ENCODE peak calls at places on chromosomes 16 and 17, in seven cellular contexts. W, J, F, L, K, D and A are unnamed samples. For H3K27me3, the result is how much of the 10 kb centered on the place peaks cover.

GRCh38 chr16:28136751-28137434 is 73.4 kb upstream of the GSG1L start:
- DNase-seq in K (no peak), J (no peak), W (no peak), D (no peak), F (no peak), L (no peak), A (no peak)

GRCh38 chr17:70492368-70492767 is 323.0 kb downstream of the KCNJ2 start:
- DNase-seq in L (no peak), F (no peak), J (no peak), W (no peak), K (no peak), D (no peak), A (no peak)

GRCh38 chr16:4679854-4680636 is 13.3 kb upstream of the NUDT16L1 start:
- DNase-seq in L (no peak), F (peak), D (peak), W (peak), J (no peak), K (peak), A (peak)

GRCh38 chr17:8153957-8154607 is 1.9 kb upstream of the PER1 start:
- DNase-seq in W (peak), F (peak), D (peak), J (peak), K (peak), L (peak), A (peak)

GRCh38 chr17:50022463-50023130 is 27.6 kb upstream of the DLX3 start:
- DNase-seq in D (no peak), F (no peak), W (no peak), K (no peak), J (no peak), L (no peak), A (no peak)

GRCh38 chr16:48558269-48558915 is 51.6 kb downstream of the N4BP1 start:
- DNase-seq in J (no peak), F (no peak), L (no peak), W (no peak), D (no peak), K (no peak), A (no peak)

GRCh38 chr16:3143598-3144330 is 8.9 kb downstream of the ZNF213 start:
- DNase-seq in J (no peak), F (peak), K (peak), D (no peak), W (no peak), L (no peak), A (peak)

GRCh38 chr17:74566132-74566753 is 1.1 kb downstream of the CD300H start:
- DNase-seq in W (peak), F (peak), D (no peak), J (peak), K (no peak), L (no peak), A (no peak)

GRCh38 chr17:62648247-62648953 is 20.9 kb downstream of the MRC2 start:
- DNase-seq in F (no peak), J (no peak), D (no peak), L (no peak), K (no peak), W (no peak), A (peak)

GRCh38 chr17:1067282-1067956 is 70.5 kb downstream of the TIMM22 start:
- DNase-seq in L (no peak), J (no peak), K (no peak), W (no peak), D (no peak), F (no peak), A (no peak)

GRCh38 chr16:183005-183404 is 2.7 kb downstream of the HBQ1 start:
- DNase-seq in W (no peak), D (no peak), F (no peak), K (no peak), L (no peak), J (no peak), A (no peak)

GRCh38 chr17:40354191-40355122 is 10.1 kb downstream of the GJD3 start:
- DNase-seq in L (no peak), F (peak), K (no peak), J (no peak), W (no peak), D (peak), A (peak)

GRCh38 chr16:78249056-78249455 is 149.6 kb downstream of the WWOX start:
- DNase-seq in D (no peak), J (no peak), K (no peak), W (no peak), L (no peak), F (no peak), A (peak)

GRCh38 chr16:79839851-79840321 is 239.3 kb upstream of the MAF start:
- DNase-seq in K (no peak), D (peak), W (peak), J (no peak), L (no peak), F (no peak), A (no peak)

GRCh38 chr16:70747703-70748631 is 53.0 kb downstream of the VAC14 start:
- DNase-seq in K (no peak), J (no peak), F (no peak), D (no peak), L (no peak), W (no peak), A (peak)

GRCh38 chr17:79412110-79412509 is 198.7 kb downstream of the RBFOX3 start:
- DNase-seq in K (no peak), F (no peak), J (no peak), W (no peak), L (no peak), D (no peak), A (no peak)

GRCh38 chr17:50035421-50035879 is 20.5 kb upstream of the ITGA3 start:
- DNase-seq in W (no peak), F (no peak), K (no peak), L (no peak), J (no peak), D (no peak), A (no peak)

GRCh38 chr16:27980076-27980775 is 83.3 kb downstream of the GSG1L start:
- DNase-seq in J (no peak), D (no peak), K (no peak), F (no peak), W (no peak), L (no peak), A (no peak)

GRCh38 chr16:53041196-53041977 is 11.3 kb downstream of the CHD9NB start:
- DNase-seq in F (no peak), W (peak), D (peak), K (peak), L (no peak), J (no peak), A (no peak)

GRCh38 chr16:86466695-86467406 is 43.5 kb upstream of the FOXF1 start:
- DNase-seq in J (no peak), L (no peak), W (no peak), F (no peak), K (no peak), D (no peak), A (no peak)

GRCh38 chr16:79328327-79329162 is 272.0 kb downstream of the MAF start:
- DNase-seq in F (no peak), L (no peak), W (peak), D (no peak), J (no peak), K (no peak), A (no peak)

GRCh38 chr17:30559656-30560055 is 82.4 kb downstream of the GOSR1 start:
- DNase-seq in L (no peak), W (no peak), D (no peak), F (no peak), K (no peak), J (no peak), A (no peak)

DNA sequence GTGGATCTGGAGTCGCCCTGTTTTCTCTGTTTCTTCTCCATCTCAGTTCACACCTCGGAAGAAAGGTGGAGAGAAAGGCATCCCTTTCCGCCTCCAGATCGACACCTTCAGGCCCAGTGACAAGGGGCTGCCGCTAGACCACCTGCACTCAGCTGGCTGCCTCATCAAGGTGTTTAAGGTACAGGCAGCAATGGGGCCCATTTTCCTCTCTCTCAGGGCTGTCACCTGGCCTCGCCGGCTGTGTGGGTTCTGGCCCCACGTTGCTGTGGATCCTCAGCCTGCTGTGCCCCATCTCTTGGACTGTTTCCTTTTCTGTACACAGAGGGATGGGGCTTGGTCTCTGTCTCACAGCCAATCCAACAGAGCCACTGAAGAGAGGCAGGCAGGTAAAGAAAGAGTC is 17.4 kb upstream of the STAC2 start:
- DNase-seq in J (no peak), L (no peak), F (no peak), K (no peak), W (no peak), D (no peak), A (no peak)
- H3K4me3 ChIP-seq in J (no peak), L (no peak), F (no peak), K (no peak), W (no peak), D (no peak), A (no peak)

DNA sequence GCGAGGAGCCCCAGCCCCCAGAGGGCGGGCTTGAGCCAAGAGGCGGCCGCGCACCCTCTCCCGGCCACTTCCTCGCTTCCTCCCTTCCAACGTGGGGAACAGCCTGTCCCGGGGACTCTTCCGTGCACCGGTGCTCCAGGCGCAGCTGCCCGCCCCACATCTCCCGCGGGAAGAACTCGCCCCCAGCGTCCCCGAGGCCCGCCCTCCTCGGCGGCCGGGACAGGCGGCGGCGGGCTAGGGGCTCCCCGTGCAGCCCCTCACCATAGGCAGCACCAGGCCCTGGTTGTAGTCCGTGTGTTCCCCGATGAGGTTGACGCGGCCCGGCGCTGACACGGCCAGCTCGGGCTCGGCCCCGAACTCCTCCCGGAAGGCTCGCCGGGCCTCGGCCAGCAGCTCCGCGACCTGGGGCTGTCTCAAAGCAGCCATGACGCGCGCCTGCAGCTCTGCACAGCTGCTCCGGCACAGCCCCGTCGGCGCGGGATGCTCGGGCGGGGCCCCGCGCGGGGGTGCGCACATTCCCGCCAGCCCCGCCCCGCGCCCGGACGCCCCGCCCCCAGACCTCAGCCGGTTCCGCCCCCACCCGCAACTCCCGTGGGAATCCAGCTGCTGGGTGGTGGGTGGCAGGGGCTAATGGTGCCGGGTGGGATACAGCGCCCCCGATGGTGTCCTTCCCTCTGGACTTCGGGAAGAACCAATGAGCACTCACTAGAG is at the start of gene GALK1:
- DNase-seq in J (no peak), D (peak), W (peak), L (no peak), F (peak), K (peak), A (peak)
- TF ChIP-seq POLR2A in J (no peak), D (peak), W (peak), L (peak), F (peak), K (peak), A (peak)

GRCh38 chr17:55730808-55731207 is 8.1 kb upstream of the TMEM100 start:
- DNase-seq in W (no peak), J (no peak), F (no peak), D (no peak), L (no peak), K (no peak), A (no peak)

GRCh38 chr17:55737976-55738501 is 12.8 kb upstream of the PCTP start:
- DNase-seq in L (no peak), F (no peak), K (no peak), W (no peak), D (no peak), J (no peak), A (no peak)

GRCh38 chr17:55731586-55732250 is 9.1 kb upstream of the TMEM100 start:
- DNase-seq in K (peak), L (no peak), F (peak), D (peak), W (peak), J (no peak), A (peak)

GRCh38 chr17:55735784-55736405 is 13.2 kb upstream of the TMEM100 start:
- DNase-seq in D (peak), J (peak), F (peak), K (no peak), L (no peak), W (peak), A (no peak)

DNA sequence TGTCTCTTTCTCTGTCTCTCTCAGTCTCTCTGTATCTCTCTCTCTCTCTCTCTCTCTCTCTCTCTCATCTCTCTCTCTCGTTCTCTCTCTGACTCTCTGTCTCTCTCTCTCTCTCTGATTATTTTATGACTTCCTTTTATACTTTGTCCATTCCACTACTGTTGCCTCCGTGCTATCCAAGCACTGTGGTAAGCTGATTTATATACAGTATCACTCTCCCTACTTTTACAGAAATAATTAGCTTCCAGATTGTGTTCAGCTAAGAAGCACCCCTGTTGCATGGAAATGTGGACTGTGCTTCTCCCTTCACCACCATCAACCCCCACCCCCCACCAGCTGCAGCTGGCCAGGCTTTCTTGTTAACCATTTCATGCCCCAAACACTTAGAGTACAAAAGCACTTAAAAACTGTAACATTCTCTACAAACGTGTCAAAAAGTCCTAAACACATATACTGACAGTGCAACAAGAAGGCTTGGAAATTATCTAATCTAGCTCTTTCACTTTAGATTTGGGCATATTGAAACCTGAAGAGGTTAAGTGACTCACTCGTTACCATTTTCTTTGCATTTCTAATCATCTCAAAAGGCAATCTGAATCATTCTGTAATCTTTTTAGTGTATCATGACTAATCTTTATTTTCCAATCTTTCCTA is 11.6 kb upstream of the TMEM100 start:
- DNase-seq in L (no peak), D (no peak), W (no peak), K (no peak), J (no peak), F (no peak), A (no peak)
- H3K27me3 ChIP-seq in L (under half), D (under half), W (under half), K (under half), J (under half), F (under half), A (under half)

GRCh38 chr17:29037739-29038465 is 5.0 kb upstream of the PIPOX start:
- DNase-seq in D (no peak), L (no peak), J (no peak), K (no peak), W (no peak), F (no peak), A (no peak)

GRCh38 chr17:29036584-29036983 is 6.4 kb upstream of the PIPOX start:
- DNase-seq in D (no peak), F (no peak), W (no peak), K (no peak), L (no peak), J (no peak), A (no peak)

GRCh38 chr17:29032067-29032551 is 10.8 kb upstream of the PIPOX start:
- DNase-seq in J (no peak), W (no peak), K (no peak), F (no peak), L (no peak), D (no peak), A (no peak)

GRCh38 chr17:29034510-29034909 is 8.4 kb upstream of the PIPOX start:
- DNase-seq in D (no peak), J (no peak), K (no peak), L (no peak), W (no peak), F (no peak), A (no peak)

DNA sequence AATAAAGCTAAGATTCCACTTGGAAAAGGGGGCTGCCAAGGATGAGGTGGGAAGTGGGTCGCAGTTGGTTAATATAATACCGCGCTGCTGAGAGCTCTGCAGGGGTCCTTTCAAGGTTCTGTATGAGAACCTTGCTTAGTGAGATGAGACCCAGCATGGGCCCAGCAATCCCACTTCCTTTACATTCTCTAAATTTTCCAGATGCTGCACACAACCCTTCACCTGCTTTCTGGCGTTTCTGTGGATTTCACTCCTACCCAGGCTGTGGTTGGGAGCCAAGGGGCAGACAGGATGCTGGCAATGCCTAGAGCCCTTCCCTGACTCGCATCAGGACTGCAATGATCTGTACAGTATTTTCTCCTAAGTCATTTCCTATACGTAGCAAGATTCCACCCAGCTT is 10.1 kb upstream of the PIPOX start:
- DNase-seq in L (no peak), K (no peak), W (no peak), J (no peak), F (no peak), D (no peak), A (no peak)
- H3K4me3 ChIP-seq in L (no peak), K (no peak), W (no peak), J (no peak), F (no peak), D (no peak), A (no peak)

GRCh38 chr17:48104440-48104839 is 3.1 kb upstream of the SNX11 start:
- DNase-seq in D (no peak), F (no peak), J (no peak), K (no peak), L (no peak), W (no peak), A (no peak)

GRCh38 chr17:48103379-48103715 is 2.1 kb upstream of the CBX1 start:
- DNase-seq in F (no peak), D (no peak), K (no peak), L (no peak), W (no peak), J (no peak), A (no peak)

GRCh38 chr17:48106802-48107136 is 797 bp upstream of the SNX11 start:
- DNase-seq in F (no peak), K (no peak), J (no peak), W (no peak), D (no peak), L (no peak), A (no peak)

GRCh38 chr17:48110722-48111121 is 3.2 kb downstream of the SNX11 start:
- DNase-seq in J (no peak), D (no peak), F (no peak), L (no peak), K (no peak), W (no peak), A (no peak)

GRCh38 chr17:48107137-48108055 is at the start of gene SNX11:
- DNase-seq in L (peak), W (peak), J (peak), K (peak), F (peak), D (peak), A (peak)
- TF ChIP-seq POLR2A in L (no peak), W (peak), J (peak), K (peak), F (peak), D (no peak), A (peak)

DNA sequence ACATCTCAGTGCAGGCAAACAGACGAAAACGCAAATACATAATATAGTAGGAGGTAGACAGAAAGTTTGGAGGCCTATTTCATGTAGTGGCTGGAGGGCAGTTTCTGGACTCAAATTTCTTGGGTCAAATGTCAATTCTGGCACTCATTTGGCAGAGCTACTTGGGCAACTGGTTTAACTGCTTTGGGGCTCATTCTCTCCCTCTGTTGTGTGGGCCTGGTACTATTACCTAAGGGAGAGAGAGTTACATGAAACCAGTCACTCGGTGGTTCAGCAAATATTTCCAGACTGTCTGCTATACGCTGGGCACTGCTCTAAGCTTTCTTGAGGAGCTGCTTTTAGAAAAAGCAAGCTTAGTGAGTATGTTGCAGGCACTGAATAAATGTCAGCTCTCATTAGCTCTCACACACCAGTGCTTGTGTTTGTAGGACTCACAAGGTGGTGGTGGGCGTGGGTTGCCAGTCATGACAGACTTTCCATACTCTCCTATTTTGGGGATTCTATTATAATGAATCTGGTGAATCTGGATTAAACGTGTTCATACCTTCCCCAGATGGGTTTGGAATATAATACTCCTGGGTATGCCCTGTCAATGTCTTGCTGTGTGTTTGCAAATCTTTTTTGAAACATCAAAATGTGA is 1.7 kb upstream of the SHISA9 start:
- DNase-seq in J (no peak), K (no peak), W (no peak), F (no peak), L (no peak), D (no peak), A (no peak)
- H3K27me3 ChIP-seq in J (under half), K (under half), W (under half), F (under half), L (under half), D (under half), A (under half)